ENCODE peak calls at places on chromosomes 3 and 15, in four cellular contexts. One of them, this sample, is unnamed. For H3K27me3, the result is how much of the 10 kb centered on the place peaks cover.

GRCh38 chr3:16480861-16481569 is 32.5 kb downstream of the RFTN1 start:
- DNase-seq in uterus: no peak
- DNase-seq in heart left ventricle: no peak
- DNase-seq in K562: no peak
- DNase-seq in this sample: no peak

GRCh38 chr3:55246016-55246415 is 241.1 kb downstream of the WNT5A start:
- DNase-seq in uterus: no peak
- DNase-seq in K562: no peak
- DNase-seq in heart left ventricle: no peak
- DNase-seq in this sample: no peak

GRCh38 chr3:49883992-49884391 is 14.3 kb upstream of the CAMKV start:
- DNase-seq in K562: no peak
- DNase-seq in heart left ventricle: no peak
- DNase-seq in uterus: no peak
- DNase-seq in this sample: no peak

GRCh38 chr3:126287536-126288181 is 69.5 kb downstream of the KLF15 start:
- DNase-seq in K562: no peak
- DNase-seq in uterus: peak
- DNase-seq in heart left ventricle: peak
- DNase-seq in this sample: peak

GRCh38 chr15:35931942-35932341 is 386.0 kb upstream of the DPH6 start:
- DNase-seq in uterus: no peak
- DNase-seq in K562: no peak
- DNase-seq in heart left ventricle: no peak
- DNase-seq in this sample: no peak

GRCh38 chr15:99732711-99733267 is 448 bp downstream of the LYSMD4 start:
- DNase-seq in K562: peak
- DNase-seq in uterus: peak
- DNase-seq in heart left ventricle: peak
- DNase-seq in this sample: peak

GRCh38 chr3:49351521-49352011 is 6.6 kb downstream of the GPX1 start:
- DNase-seq in heart left ventricle: no peak
- DNase-seq in uterus: no peak
- DNase-seq in K562: no peak
- DNase-seq in this sample: no peak

GRCh38 chr3:57681691-57682090 is 11.2 kb downstream of the DENND6A start:
- DNase-seq in K562: no peak
- DNase-seq in heart left ventricle: no peak
- DNase-seq in uterus: no peak
- DNase-seq in this sample: no peak

GRCh38 chr3:149575213-149575961 is 82.4 kb downstream of the WWTR1 start:
- DNase-seq in uterus: peak
- DNase-seq in heart left ventricle: peak
- DNase-seq in K562: no peak
- DNase-seq in this sample: no peak

GRCh38 chr3:41575754-41576153 is 376.4 kb downstream of the CTNNB1 start:
- DNase-seq in K562: no peak
- DNase-seq in heart left ventricle: peak
- DNase-seq in uterus: no peak
- DNase-seq in this sample: peak

GRCh38 chr3:64588381-64588780 is 99.4 kb downstream of the ADAMTS9 start:
- DNase-seq in heart left ventricle: no peak
- DNase-seq in K562: no peak
- DNase-seq in uterus: no peak
- DNase-seq in this sample: no peak

DNA sequence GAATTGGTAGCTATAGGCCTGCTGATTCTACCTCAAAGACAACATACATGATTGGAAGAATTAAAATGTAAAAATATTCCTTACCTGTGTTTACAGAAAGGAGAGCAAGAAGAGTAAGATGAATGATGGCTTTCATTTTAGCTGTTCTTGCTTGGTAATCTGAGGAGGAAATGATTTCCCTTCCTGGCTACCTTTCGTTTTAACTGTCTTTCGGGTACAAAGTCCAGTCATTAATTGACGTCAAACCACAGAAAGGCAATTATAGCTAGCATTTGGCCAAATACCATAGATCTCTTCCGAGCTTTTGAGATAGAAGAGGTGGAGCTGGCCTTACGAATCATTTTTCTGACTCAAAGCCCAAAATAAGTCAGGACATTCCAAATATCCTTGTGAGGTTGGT is at the start of gene MUC13:
- DNase-seq in uterus: no peak
- DNase-seq in K562: no peak
- DNase-seq in heart left ventricle: no peak
- DNase-seq in this sample: no peak
- TF ChIP-seq POLR2A in uterus: no peak
- TF ChIP-seq POLR2A in K562: no peak
- TF ChIP-seq POLR2A in heart left ventricle: no peak
- TF ChIP-seq POLR2A in this sample: no peak

GRCh38 chr3:194488007-194488742 is 1.4 kb upstream of the ATP13A3 start:
- DNase-seq in heart left ventricle: no peak
- DNase-seq in K562: peak
- DNase-seq in uterus: no peak
- DNase-seq in this sample: no peak
- H3K4me3 ChIP-seq in heart left ventricle: peak
- H3K4me3 ChIP-seq in K562: peak
- H3K4me3 ChIP-seq in uterus: no peak
- H3K4me3 ChIP-seq in this sample: peak

GRCh38 chr3:147414369-147415135 is 5.4 kb downstream of the ZIC1 start:
- DNase-seq in heart left ventricle: no peak
- DNase-seq in K562: no peak
- DNase-seq in uterus: no peak
- DNase-seq in this sample: no peak
- H3K27me3 ChIP-seq in heart left ventricle: half or more
- H3K27me3 ChIP-seq in K562: under half
- H3K27me3 ChIP-seq in uterus: half or more
- H3K27me3 ChIP-seq in this sample: under half

DNA sequence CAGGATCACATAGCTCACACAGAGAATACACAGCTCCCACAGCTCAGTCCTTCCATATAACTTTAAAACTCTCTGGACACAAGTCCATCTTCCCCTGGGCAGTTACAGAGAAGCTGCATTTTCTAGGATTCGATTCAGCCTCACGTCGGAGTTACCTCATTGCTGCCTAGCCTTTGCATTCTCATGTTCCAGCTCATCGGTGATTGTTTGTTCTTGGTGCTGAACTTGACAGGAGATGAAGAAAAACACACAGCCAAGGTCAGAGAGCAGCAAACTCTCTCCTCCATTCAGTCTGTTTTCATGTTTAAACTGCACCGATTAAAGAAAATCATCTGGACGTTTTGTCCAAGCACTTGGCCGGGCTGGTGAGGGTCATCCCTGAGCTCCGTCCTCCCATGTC is 375.5 kb upstream of the CFAP20DC start:
- DNase-seq in uterus: peak
- DNase-seq in heart left ventricle: no peak
- DNase-seq in K562: no peak
- DNase-seq in this sample: no peak
- TF ChIP-seq POLR2A in uterus: no peak
- TF ChIP-seq POLR2A in heart left ventricle: no peak
- TF ChIP-seq POLR2A in K562: no peak
- TF ChIP-seq POLR2A in this sample: no peak

DNA sequence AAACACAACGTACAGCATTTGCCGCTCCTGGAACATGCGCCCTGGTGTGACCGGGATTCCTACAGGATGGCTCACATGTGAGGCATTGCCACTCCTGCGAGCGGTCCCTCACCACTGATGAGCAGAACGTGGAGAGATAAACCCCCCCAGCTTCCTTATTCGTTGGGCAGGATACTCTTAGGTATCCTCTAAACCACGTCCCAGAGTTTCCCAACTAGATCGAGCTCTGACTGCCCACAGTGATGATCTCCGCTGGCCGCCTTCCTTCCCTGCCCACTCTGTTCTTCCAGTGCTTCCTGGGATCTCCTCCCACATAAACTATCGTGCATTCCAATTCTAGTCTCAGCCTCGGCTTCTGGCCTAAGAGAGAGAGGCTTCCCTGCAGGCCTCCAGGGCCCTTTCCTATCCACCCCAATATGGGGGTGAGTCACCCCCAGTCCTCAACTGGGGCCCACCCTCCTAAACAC is 91.8 kb downstream of the TOP2B start:
- DNase-seq in uterus: no peak
- DNase-seq in heart left ventricle: no peak
- DNase-seq in K562: no peak
- DNase-seq in this sample: no peak
- H3K4me3 ChIP-seq in uterus: no peak
- H3K4me3 ChIP-seq in heart left ventricle: no peak
- H3K4me3 ChIP-seq in K562: no peak
- H3K4me3 ChIP-seq in this sample: no peak

GRCh38 chr3:8649757-8650156 is 5.2 kb upstream of the SSUH2 start:
- DNase-seq in uterus: no peak
- DNase-seq in heart left ventricle: no peak
- DNase-seq in K562: no peak
- DNase-seq in this sample: no peak
- H3K27me3 ChIP-seq in uterus: under half
- H3K27me3 ChIP-seq in heart left ventricle: under half
- H3K27me3 ChIP-seq in K562: under half
- H3K27me3 ChIP-seq in this sample: under half

GRCh38 chr3:133448478-133449122 is 48.7 kb downstream of the BFSP2 start:
- DNase-seq in uterus: no peak
- DNase-seq in K562: no peak
- DNase-seq in heart left ventricle: no peak
- DNase-seq in this sample: no peak
- TF ChIP-seq POLR2A in uterus: no peak
- TF ChIP-seq POLR2A in K562: no peak
- TF ChIP-seq POLR2A in heart left ventricle: no peak
- TF ChIP-seq POLR2A in this sample: no peak

This sample was measured in right lobe of liver.